ENCODE peak calls at places on chromosome 7, in five cellular contexts. J, Y, U, Z and A are unnamed samples.

GRCh38 chr7:3955751-3956696 is 655.0 kb downstream of the SDK1 start:
- DNase-seq in U (peak; percentile 19), J (peak; percentile 14), Y (no peak), Z (no peak), A (no peak)

GRCh38 chr7:138032186-138032585 is 30.3 kb upstream of the CREB3L2 start:
- DNase-seq in Y (no peak), Z (no peak), J (no peak), U (no peak), A (no peak)

GRCh38 chr7:73896454-73896853 is 35.5 kb downstream of the TMEM270 start:
- DNase-seq in Y (no peak), U (no peak), J (no peak), Z (no peak), A (no peak)

GRCh38 chr7:2982401-2982800 is 61.3 kb downstream of the CARD11 start:
- DNase-seq in U (no peak), Y (no peak), J (no peak), Z (no peak), A (no peak)

GRCh38 chr7:51226042-51226755 is 90.4 kb downstream of the COBL start:
- DNase-seq in U (no peak), J (no peak), Y (no peak), Z (no peak), A (no peak)

GRCh38 chr7:104240400-104240799 is 32.6 kb upstream of the ORC5 start:
- DNase-seq in U (no peak), Y (no peak), Z (no peak), J (no peak), A (no peak)

GRCh38 chr7:45921699-45922519 is 837 bp upstream of the IGFBP3 start:
- DNase-seq in U (no peak), J (peak; percentile 26), Z (no peak), Y (no peak), A (no peak)

GRCh38 chr7:24910551-24911212 is 69.3 kb downstream of the OSBPL3 start:
- DNase-seq in J (no peak), Y (no peak), Z (no peak), U (no peak), A (no peak)

GRCh38 chr7:45176886-45177731 is 19.5 kb downstream of the RAMP3 start:
- DNase-seq in J (no peak), Y (peak; percentile 46), Z (peak; percentile 52), U (no peak), A (no peak)

GRCh38 chr7:156616269-156617202 is 24.0 kb upstream of the RNF32 start:
- DNase-seq in Z (no peak), U (no peak), Y (no peak), J (peak; percentile 58), A (no peak)

GRCh38 chr7:67588631-67589030 is 592.0 kb downstream of the TYW1 start:
- DNase-seq in U (no peak), Y (no peak), Z (no peak), J (no peak), A (no peak)

GRCh38 chr7:2932761-2933251 is 88.7 kb upstream of the GNA12 start:
- DNase-seq in J (no peak), Z (peak; percentile 44), U (no peak), Y (peak; percentile 38), A (no peak)

GRCh38 chr7:100003711-100004661 is 11.4 kb upstream of the ZKSCAN1 start:
- DNase-seq in Z (peak; percentile 25), U (no peak), J (peak; percentile 70), Y (no peak), A (no peak)

GRCh38 chr7:101094791-101095375 is 9.6 kb downstream of the TRIM56 start:
- DNase-seq in Y (no peak), U (no peak), J (peak; percentile 62), Z (peak; percentile 66), A (no peak)

DNA sequence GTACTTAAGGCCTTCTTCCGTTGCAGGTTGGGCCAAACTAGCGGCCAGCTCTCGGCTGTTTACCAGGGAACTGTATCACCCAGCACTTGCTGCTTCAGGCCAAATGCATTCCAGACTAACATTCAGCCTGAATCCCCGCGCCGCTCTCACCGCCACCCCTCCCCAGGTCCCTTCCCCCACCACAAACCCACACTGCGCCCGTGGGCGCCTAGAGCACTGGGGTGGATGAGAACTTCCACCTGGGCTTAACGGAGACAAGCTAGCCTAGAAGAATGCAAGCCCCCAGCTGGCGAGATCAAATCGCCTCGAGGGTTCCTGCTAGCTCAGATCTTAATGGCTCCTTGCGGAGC is 641 bp downstream of the TCAF1 start:
- DNase-seq in Y (no peak), U (no peak), J (peak; percentile 33), Z (peak; percentile 78), A (no peak)
- TF ChIP-seq POLR2AphosphoS5 in Y (no peak), U (no peak), J (no peak), Z (no peak), A (no peak)

GRCh38 chr7:140260767-140261486 is 84.1 kb upstream of the KDM7A start:
- DNase-seq in U (no peak), Y (no peak), J (peak; percentile 14), Z (peak; percentile 26), A (no peak)
- H3K27ac ChIP-seq in U (no peak overlapping the region), Y (no peak overlapping the region), J (peak overlapping the region; percentile 75), Z (no peak overlapping the region), A (no peak overlapping the region)

GRCh38 chr7:27100601-27101187 is 1.8 kb downstream of the HOXA2 start:
- DNase-seq in U (no peak), Z (no peak), J (no peak), Y (no peak), A (peak; percentile 34)

GRCh38 chr7:27098493-27099223 is 2.9 kb upstream of the HOXA1 start:
- DNase-seq in Z (peak; percentile 86), Y (peak; percentile 68), J (peak; percentile 73), U (no peak), A (no peak)

GRCh38 chr7:27099839-27100225 is 2.7 kb downstream of the HOXA2 start:
- DNase-seq in U (no peak), J (no peak), Y (no peak), Z (no peak), A (no peak)

GRCh38 chr7:27097686-27098492 is 2.1 kb upstream of the HOXA1 start:
- DNase-seq in Y (peak; percentile 62), U (no peak), J (no peak), Z (peak; percentile 70), A (no peak)

DNA sequence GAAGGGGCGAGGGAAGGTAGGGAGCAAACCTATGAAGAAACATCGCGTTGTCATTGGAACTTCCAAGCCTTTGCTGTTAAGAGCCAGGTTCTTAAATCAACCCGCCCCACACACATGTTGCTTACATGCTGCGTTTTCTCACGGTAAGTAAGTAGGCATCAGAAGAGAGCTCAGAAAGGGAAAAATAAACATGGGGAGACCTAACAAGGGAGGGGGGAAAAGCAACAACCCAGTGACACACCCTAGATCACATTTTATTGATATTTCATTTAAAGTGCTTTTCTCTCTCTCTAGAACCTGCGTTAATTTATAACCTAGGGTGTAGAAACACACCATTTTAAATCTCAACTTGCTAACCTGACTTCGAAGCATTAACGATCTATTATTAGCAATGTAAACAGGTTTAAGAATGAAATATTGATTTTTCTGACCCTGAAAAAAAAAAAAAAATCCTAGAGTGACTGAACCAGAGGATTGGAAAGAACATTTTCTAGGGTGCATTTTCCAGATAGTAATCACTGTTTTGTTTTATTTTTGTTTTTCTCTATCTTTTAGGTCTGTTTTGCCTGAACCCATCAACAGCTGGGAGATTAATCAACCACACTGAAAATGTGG is 3.2 kb downstream of the HOXA2 start:
- DNase-seq in Z (no peak), U (no peak), Y (no peak), J (no peak), A (no peak)
- TF ChIP-seq POLR2A in Z (no peak), U (no peak), Y (no peak), J (no peak), A (no peak)

GRCh38 chr7:88927-89921 is 103.1 kb upstream of the FAM20C start:
- DNase-seq in Y (no peak), U (no peak), Z (peak; percentile 88), J (no peak), A (peak; percentile 87)
- TF ChIP-seq POLR2AphosphoS5 in Y (no peak), U (no peak), Z (peak; percentile 69), J (peak; percentile 27), A (no peak)

GRCh38 chr7:47543056-47543455 is 38.9 kb downstream of the TNS3 start:
- DNase-seq in Z (no peak), Y (no peak), U (no peak), J (no peak), A (no peak)
- H3K27ac ChIP-seq in Z (no peak overlapping the region), Y (no peak overlapping the region), U (no peak overlapping the region), J (no peak overlapping the region), A (no peak overlapping the region)